ENCODE peak calls at places on chromosomes 7 and 10, in six cellular contexts. One of them, this sample, is unnamed.

GRCh38 chr10:96724621-96725020 is 4.3 kb upstream of the PIK3AP1 start:
- DNase-seq in activated CD8-positive, alpha-beta T cell treated with anti-CD3 and anti-CD28 coated beads, Interleukin-2, amount 10 ng/mL, durations not matched to agents 7 days and 5 days: no peak
- DNase-seq in stimulated activated CD8-positive, alpha-beta memory T cell treated with anti-CD3 and anti-CD28 coated beads, Interleukin-2, amount 100 ng/mL, for 48 hours: no peak
- DNase-seq in fibroblast of the conjunctiva: no peak
- DNase-seq in MCF 10A: no peak
- DNase-seq in amniotic stem cell: no peak
- DNase-seq in this sample: no peak

GRCh38 chr7:140049339-140050024 is 13.3 kb downstream of the PARP12 start:
- DNase-seq in amniotic stem cell: no peak
- DNase-seq in fibroblast of the conjunctiva: no peak
- DNase-seq in stimulated activated CD8-positive, alpha-beta memory T cell treated with anti-CD3 and anti-CD28 coated beads, Interleukin-2, amount 100 ng/mL, for 48 hours: no peak
- DNase-seq in activated CD8-positive, alpha-beta T cell treated with anti-CD3 and anti-CD28 coated beads, Interleukin-2, amount 10 ng/mL, durations not matched to agents 7 days and 5 days: no peak
- DNase-seq in MCF 10A: peak
- DNase-seq in this sample: peak

GRCh38 chr7:130841416-130841815 is 107.4 kb upstream of the KLF14 start:
- DNase-seq in fibroblast of the conjunctiva: no peak
- DNase-seq in activated CD8-positive, alpha-beta T cell treated with anti-CD3 and anti-CD28 coated beads, Interleukin-2, amount 10 ng/mL, durations not matched to agents 7 days and 5 days: peak
- DNase-seq in stimulated activated CD8-positive, alpha-beta memory T cell treated with anti-CD3 and anti-CD28 coated beads, Interleukin-2, amount 100 ng/mL, for 48 hours: no peak
- DNase-seq in amniotic stem cell: no peak
- DNase-seq in MCF 10A: no peak
- DNase-seq in this sample: no peak

GRCh38 chr10:24901686-24902399 is 50.6 kb downstream of the PRTFDC1 start:
- DNase-seq in amniotic stem cell: peak
- DNase-seq in stimulated activated CD8-positive, alpha-beta memory T cell treated with anti-CD3 and anti-CD28 coated beads, Interleukin-2, amount 100 ng/mL, for 48 hours: no peak
- DNase-seq in MCF 10A: peak
- DNase-seq in activated CD8-positive, alpha-beta T cell treated with anti-CD3 and anti-CD28 coated beads, Interleukin-2, amount 10 ng/mL, durations not matched to agents 7 days and 5 days: no peak
- DNase-seq in fibroblast of the conjunctiva: peak
- DNase-seq in this sample: peak

GRCh38 chr7:150950496-150951180 is 27.5 kb downstream of the KCNH2 start:
- DNase-seq in fibroblast of the conjunctiva: no peak
- DNase-seq in stimulated activated CD8-positive, alpha-beta memory T cell treated with anti-CD3 and anti-CD28 coated beads, Interleukin-2, amount 100 ng/mL, for 48 hours: no peak
- DNase-seq in activated CD8-positive, alpha-beta T cell treated with anti-CD3 and anti-CD28 coated beads, Interleukin-2, amount 10 ng/mL, durations not matched to agents 7 days and 5 days: no peak
- DNase-seq in amniotic stem cell: no peak
- DNase-seq in MCF 10A: no peak
- DNase-seq in this sample: no peak

GRCh38 chr7:66735154-66735553 is 5.4 kb upstream of the RABGEF1 start:
- DNase-seq in fibroblast of the conjunctiva: no peak
- DNase-seq in activated CD8-positive, alpha-beta T cell treated with anti-CD3 and anti-CD28 coated beads, Interleukin-2, amount 10 ng/mL, durations not matched to agents 7 days and 5 days: no peak
- DNase-seq in amniotic stem cell: no peak
- DNase-seq in stimulated activated CD8-positive, alpha-beta memory T cell treated with anti-CD3 and anti-CD28 coated beads, Interleukin-2, amount 100 ng/mL, for 48 hours: no peak
- DNase-seq in MCF 10A: no peak
- DNase-seq in this sample: no peak

GRCh38 chr7:117347480-117347879 is 24.6 kb upstream of the WNT2 start:
- DNase-seq in amniotic stem cell: no peak
- DNase-seq in activated CD8-positive, alpha-beta T cell treated with anti-CD3 and anti-CD28 coated beads, Interleukin-2, amount 10 ng/mL, durations not matched to agents 7 days and 5 days: no peak
- DNase-seq in stimulated activated CD8-positive, alpha-beta memory T cell treated with anti-CD3 and anti-CD28 coated beads, Interleukin-2, amount 100 ng/mL, for 48 hours: no peak
- DNase-seq in fibroblast of the conjunctiva: no peak
- DNase-seq in MCF 10A: no peak
- DNase-seq in this sample: no peak

GRCh38 chr7:51067757-51068156 is 248.9 kb downstream of the COBL start:
- DNase-seq in activated CD8-positive, alpha-beta T cell treated with anti-CD3 and anti-CD28 coated beads, Interleukin-2, amount 10 ng/mL, durations not matched to agents 7 days and 5 days: peak
- DNase-seq in MCF 10A: peak
- DNase-seq in fibroblast of the conjunctiva: peak
- DNase-seq in stimulated activated CD8-positive, alpha-beta memory T cell treated with anti-CD3 and anti-CD28 coated beads, Interleukin-2, amount 100 ng/mL, for 48 hours: peak
- DNase-seq in amniotic stem cell: no peak
- DNase-seq in this sample: peak

This sample was measured in DMS53.